ENCODE peak calls at places on chromosome 5, in ten cellular contexts. One of them, this sample, is unnamed.

GRCh38 chr5:156838966-156839365 is 11.1 kb upstream of the PPP1R2B start:
- DNase-seq in small intestine: no peak
- DNase-seq in CD4-positive, alpha-beta memory T cell: no peak
- DNase-seq in coronary artery: no peak
- DNase-seq in stomach: no peak
- DNase-seq in cardiac muscle cell: no peak
- DNase-seq in body of pancreas: no peak
- DNase-seq in transverse colon: no peak
- DNase-seq in ovary: no peak
- DNase-seq in left ventricle myocardium inferior: no peak
- DNase-seq in this sample: no peak

GRCh38 chr5:157612071-157612476 is 36.5 kb upstream of the ADAM19 start:
- DNase-seq in small intestine: no peak
- DNase-seq in CD4-positive, alpha-beta memory T cell: no peak
- DNase-seq in coronary artery: no peak
- DNase-seq in stomach: no peak
- DNase-seq in cardiac muscle cell: no peak
- DNase-seq in body of pancreas: no peak
- DNase-seq in transverse colon: no peak
- DNase-seq in ovary: no peak
- DNase-seq in left ventricle myocardium inferior: no peak
- DNase-seq in this sample: no peak

GRCh38 chr5:176416965-176417364 is 626 bp upstream of the CLTB start:
- DNase-seq in small intestine: no peak
- DNase-seq in CD4-positive, alpha-beta memory T cell: no peak
- DNase-seq in coronary artery: no peak
- DNase-seq in stomach: no peak
- DNase-seq in cardiac muscle cell: no peak
- DNase-seq in body of pancreas: no peak
- DNase-seq in transverse colon: no peak
- DNase-seq in ovary: no peak
- DNase-seq in left ventricle myocardium inferior: no peak
- DNase-seq in this sample: no peak

GRCh38 chr5:115818821-115819220 is 2.4 kb upstream of the CDO1 start:
- DNase-seq in small intestine: no peak
- DNase-seq in CD4-positive, alpha-beta memory T cell: no peak
- DNase-seq in coronary artery: no peak
- DNase-seq in stomach: no peak
- DNase-seq in cardiac muscle cell: no peak
- DNase-seq in body of pancreas: no peak
- DNase-seq in transverse colon: no peak
- DNase-seq in ovary: no peak
- DNase-seq in left ventricle myocardium inferior: no peak
- DNase-seq in this sample: no peak

GRCh38 chr5:60604771-60605170 is 95.2 kb downstream of the DEPDC1B start:
- DNase-seq in small intestine: no peak
- DNase-seq in CD4-positive, alpha-beta memory T cell: no peak
- DNase-seq in coronary artery: no peak
- DNase-seq in stomach: no peak
- DNase-seq in cardiac muscle cell: peak
- DNase-seq in body of pancreas: no peak
- DNase-seq in transverse colon: no peak
- DNase-seq in ovary: no peak
- DNase-seq in left ventricle myocardium inferior: no peak
- DNase-seq in this sample: no peak

GRCh38 chr5:80934751-80935150 is 25.4 kb upstream of the RASGRF2 start:
- DNase-seq in small intestine: no peak
- DNase-seq in CD4-positive, alpha-beta memory T cell: no peak
- DNase-seq in coronary artery: no peak
- DNase-seq in stomach: no peak
- DNase-seq in cardiac muscle cell: no peak
- DNase-seq in body of pancreas: no peak
- DNase-seq in transverse colon: no peak
- DNase-seq in ovary: no peak
- DNase-seq in left ventricle myocardium inferior: no peak
- DNase-seq in this sample: no peak

GRCh38 chr5:131423056-131423455 is 159.2 kb downstream of the CDC42SE2 start:
- DNase-seq in small intestine: no peak
- DNase-seq in CD4-positive, alpha-beta memory T cell: no peak
- DNase-seq in coronary artery: no peak
- DNase-seq in stomach: no peak
- DNase-seq in cardiac muscle cell: peak
- DNase-seq in body of pancreas: no peak
- DNase-seq in transverse colon: no peak
- DNase-seq in ovary: no peak
- DNase-seq in left ventricle myocardium inferior: no peak
- DNase-seq in this sample: no peak

GRCh38 chr5:177454397-177455035 is 7.9 kb downstream of the PRR7 start:
- DNase-seq in small intestine: peak
- DNase-seq in CD4-positive, alpha-beta memory T cell: peak
- DNase-seq in coronary artery: peak
- DNase-seq in stomach: peak
- DNase-seq in cardiac muscle cell: peak
- DNase-seq in body of pancreas: peak
- DNase-seq in transverse colon: peak
- DNase-seq in ovary: peak
- DNase-seq in left ventricle myocardium inferior: peak
- DNase-seq in this sample: peak

GRCh38 chr5:132425009-132425937 is 55.8 kb downstream of the SLC22A5 start:
- DNase-seq in small intestine: peak
- DNase-seq in CD4-positive, alpha-beta memory T cell: peak
- DNase-seq in coronary artery: no peak
- DNase-seq in stomach: no peak
- DNase-seq in cardiac muscle cell: peak
- DNase-seq in body of pancreas: no peak
- DNase-seq in transverse colon: peak
- DNase-seq in ovary: no peak
- DNase-seq in left ventricle myocardium inferior: no peak
- DNase-seq in this sample: no peak

GRCh38 chr5:177476531-177477233 is 3.2 kb upstream of the DBN1 start:
- DNase-seq in small intestine: no peak
- DNase-seq in CD4-positive, alpha-beta memory T cell: no peak
- DNase-seq in coronary artery: no peak
- DNase-seq in stomach: no peak
- DNase-seq in cardiac muscle cell: peak
- DNase-seq in body of pancreas: no peak
- DNase-seq in transverse colon: peak
- DNase-seq in ovary: no peak
- DNase-seq in left ventricle myocardium inferior: no peak
- DNase-seq in this sample: no peak

GRCh38 chr5:124702442-124703024 is 43.9 kb downstream of the ZNF608 start:
- DNase-seq in small intestine: no peak
- DNase-seq in CD4-positive, alpha-beta memory T cell: no peak
- DNase-seq in coronary artery: no peak
- DNase-seq in stomach: no peak
- DNase-seq in cardiac muscle cell: no peak
- DNase-seq in body of pancreas: no peak
- DNase-seq in transverse colon: no peak
- DNase-seq in ovary: no peak
- DNase-seq in left ventricle myocardium inferior: no peak
- DNase-seq in this sample: no peak

GRCh38 chr5:127849891-127850290 is 146.7 kb downstream of the CCDC192 start:
- DNase-seq in small intestine: peak
- DNase-seq in CD4-positive, alpha-beta memory T cell: no peak
- DNase-seq in coronary artery: no peak
- DNase-seq in stomach: no peak
- DNase-seq in cardiac muscle cell: no peak
- DNase-seq in body of pancreas: no peak
- DNase-seq in transverse colon: peak
- DNase-seq in ovary: no peak
- DNase-seq in left ventricle myocardium inferior: no peak
- DNase-seq in this sample: no peak

DNA sequence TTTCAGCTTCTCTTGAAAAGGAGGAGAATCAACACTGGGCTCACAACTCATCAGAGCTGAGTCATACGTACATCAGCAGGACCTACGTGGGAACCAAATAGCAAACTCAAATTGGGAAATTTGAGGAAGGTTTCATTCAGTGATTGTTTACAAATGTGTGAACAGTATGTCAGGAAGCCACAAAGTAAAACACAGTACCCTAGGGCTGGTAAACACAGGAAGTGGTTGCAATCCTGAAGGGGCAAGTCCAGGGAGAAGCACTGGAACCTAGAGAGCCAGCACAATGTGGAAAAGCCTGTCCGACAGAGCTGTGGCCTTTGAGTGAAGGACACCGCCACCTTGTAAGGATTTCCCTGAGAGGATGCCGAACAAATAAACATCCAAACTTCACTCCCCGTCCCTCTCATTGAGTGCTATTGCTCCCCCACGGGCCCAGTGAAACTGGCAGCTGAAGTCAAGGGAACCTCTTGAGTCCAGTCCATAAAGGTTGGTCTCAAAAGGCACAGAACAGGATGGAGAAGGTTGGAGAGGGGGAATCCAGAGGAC is 26.7 kb upstream of the RICTOR start:
- DNase-seq in small intestine: no peak
- DNase-seq in CD4-positive, alpha-beta memory T cell: no peak
- DNase-seq in coronary artery: no peak
- DNase-seq in stomach: no peak
- DNase-seq in cardiac muscle cell: peak
- DNase-seq in body of pancreas: no peak
- DNase-seq in transverse colon: no peak
- DNase-seq in ovary: no peak
- DNase-seq in left ventricle myocardium inferior: no peak
- DNase-seq in this sample: no peak
- H3K4me3 ChIP-seq in small intestine: no peak
- H3K4me3 ChIP-seq in CD4-positive, alpha-beta memory T cell: no peak
- H3K4me3 ChIP-seq in coronary artery: no peak
- H3K4me3 ChIP-seq in stomach: no peak
- H3K4me3 ChIP-seq in cardiac muscle cell: no peak
- H3K4me3 ChIP-seq in body of pancreas: no peak
- H3K4me3 ChIP-seq in transverse colon: no peak
- H3K4me3 ChIP-seq in ovary: no peak
- H3K4me3 ChIP-seq in left ventricle myocardium inferior: no peak
- H3K4me3 ChIP-seq in this sample: no peak

DNA sequence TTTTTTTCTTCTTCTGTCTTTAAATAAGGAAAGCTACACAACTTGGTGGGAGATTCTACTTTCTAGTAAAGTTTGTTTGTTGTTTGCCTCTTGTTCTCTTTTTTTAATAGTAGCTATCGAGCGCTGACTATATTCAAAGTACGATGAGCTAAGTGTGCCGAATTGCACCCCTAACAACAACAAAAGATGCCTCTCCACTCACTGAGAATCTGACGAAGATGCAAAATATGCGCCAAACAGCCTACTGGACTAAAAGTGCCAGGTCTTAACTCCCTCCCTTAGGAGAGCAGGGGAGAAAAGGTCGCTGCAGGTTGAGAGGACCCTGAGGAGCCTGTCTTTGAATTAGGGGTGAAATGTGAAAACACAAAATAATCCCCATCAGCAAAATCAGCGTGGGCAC is 713.8 kb upstream of the WWC1 start:
- DNase-seq in small intestine: no peak
- DNase-seq in CD4-positive, alpha-beta memory T cell: no peak
- DNase-seq in coronary artery: no peak
- DNase-seq in stomach: no peak
- DNase-seq in cardiac muscle cell: no peak
- DNase-seq in body of pancreas: no peak
- DNase-seq in transverse colon: no peak
- DNase-seq in ovary: no peak
- DNase-seq in left ventricle myocardium inferior: no peak
- DNase-seq in this sample: no peak
- H3K27ac ChIP-seq in small intestine: no peak
- H3K27ac ChIP-seq in CD4-positive, alpha-beta memory T cell: no peak
- H3K27ac ChIP-seq in coronary artery: no peak
- H3K27ac ChIP-seq in stomach: no peak
- H3K27ac ChIP-seq in cardiac muscle cell: no peak
- H3K27ac ChIP-seq in body of pancreas: no peak
- H3K27ac ChIP-seq in transverse colon: no peak
- H3K27ac ChIP-seq in ovary: no peak
- H3K27ac ChIP-seq in left ventricle myocardium inferior: no peak
- H3K27ac ChIP-seq in this sample: no peak

GRCh38 chr5:87191645-87192044 is 76.0 kb upstream of the RASA1 start:
- DNase-seq in small intestine: no peak
- DNase-seq in CD4-positive, alpha-beta memory T cell: no peak
- DNase-seq in coronary artery: no peak
- DNase-seq in stomach: no peak
- DNase-seq in cardiac muscle cell: no peak
- DNase-seq in body of pancreas: no peak
- DNase-seq in transverse colon: no peak
- DNase-seq in ovary: no peak
- DNase-seq in left ventricle myocardium inferior: no peak
- DNase-seq in this sample: no peak

GRCh38 chr5:87188411-87188810 is 79.3 kb upstream of the RASA1 start:
- DNase-seq in small intestine: no peak
- DNase-seq in CD4-positive, alpha-beta memory T cell: no peak
- DNase-seq in coronary artery: no peak
- DNase-seq in stomach: no peak
- DNase-seq in cardiac muscle cell: no peak
- DNase-seq in body of pancreas: no peak
- DNase-seq in transverse colon: no peak
- DNase-seq in ovary: no peak
- DNase-seq in left ventricle myocardium inferior: no peak
- DNase-seq in this sample: no peak

GRCh38 chr5:87190687-87191086 is 77.0 kb upstream of the RASA1 start:
- DNase-seq in small intestine: no peak
- DNase-seq in CD4-positive, alpha-beta memory T cell: no peak
- DNase-seq in coronary artery: no peak
- DNase-seq in stomach: no peak
- DNase-seq in cardiac muscle cell: no peak
- DNase-seq in body of pancreas: no peak
- DNase-seq in transverse colon: no peak
- DNase-seq in ovary: no peak
- DNase-seq in left ventricle myocardium inferior: no peak
- DNase-seq in this sample: no peak

GRCh38 chr5:87185838-87186237 is 81.8 kb upstream of the RASA1 start:
- DNase-seq in small intestine: no peak
- DNase-seq in CD4-positive, alpha-beta memory T cell: no peak
- DNase-seq in coronary artery: no peak
- DNase-seq in stomach: no peak
- DNase-seq in cardiac muscle cell: no peak
- DNase-seq in body of pancreas: no peak
- DNase-seq in transverse colon: no peak
- DNase-seq in ovary: no peak
- DNase-seq in left ventricle myocardium inferior: no peak
- DNase-seq in this sample: no peak

DNA sequence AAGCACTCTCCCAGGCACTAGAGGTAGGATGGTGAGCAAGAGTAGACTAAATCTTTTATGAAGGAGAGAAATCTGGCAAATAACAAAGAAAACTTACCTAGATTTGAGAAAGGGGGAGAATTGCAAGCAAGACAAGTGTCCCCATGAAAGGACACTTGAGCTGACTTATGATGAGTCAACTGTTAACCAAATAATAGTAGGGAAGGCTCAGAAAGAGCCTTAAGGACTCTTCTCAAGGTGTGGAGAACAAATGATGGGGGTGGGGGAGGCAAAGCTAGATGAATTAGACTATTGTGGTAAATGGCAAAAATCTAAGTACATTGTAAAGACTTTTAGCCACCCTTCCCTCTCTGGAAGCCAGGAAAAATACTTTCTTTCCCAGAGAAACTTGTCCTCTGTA is 77.6 kb upstream of the RASA1 start:
- DNase-seq in small intestine: no peak
- DNase-seq in CD4-positive, alpha-beta memory T cell: no peak
- DNase-seq in coronary artery: no peak
- DNase-seq in stomach: no peak
- DNase-seq in cardiac muscle cell: no peak
- DNase-seq in body of pancreas: no peak
- DNase-seq in transverse colon: no peak
- DNase-seq in ovary: no peak
- DNase-seq in left ventricle myocardium inferior: no peak
- DNase-seq in this sample: no peak
- H3K4me3 ChIP-seq in small intestine: no peak
- H3K4me3 ChIP-seq in CD4-positive, alpha-beta memory T cell: no peak
- H3K4me3 ChIP-seq in coronary artery: no peak
- H3K4me3 ChIP-seq in stomach: no peak
- H3K4me3 ChIP-seq in cardiac muscle cell: no peak
- H3K4me3 ChIP-seq in body of pancreas: no peak
- H3K4me3 ChIP-seq in transverse colon: no peak
- H3K4me3 ChIP-seq in ovary: no peak
- H3K4me3 ChIP-seq in left ventricle myocardium inferior: no peak
- H3K4me3 ChIP-seq in this sample: no peak

GRCh38 chr5:140178082-140178410 is 3.1 kb downstream of the CYSTM1 start:
- DNase-seq in small intestine: peak
- DNase-seq in CD4-positive, alpha-beta memory T cell: no peak
- DNase-seq in coronary artery: no peak
- DNase-seq in stomach: peak
- DNase-seq in cardiac muscle cell: no peak
- DNase-seq in body of pancreas: peak
- DNase-seq in transverse colon: no peak
- DNase-seq in ovary: no peak
- DNase-seq in left ventricle myocardium inferior: no peak
- DNase-seq in this sample: no peak
- H3K27ac ChIP-seq in small intestine: peak
- H3K27ac ChIP-seq in CD4-positive, alpha-beta memory T cell: no peak
- H3K27ac ChIP-seq in coronary artery: peak
- H3K27ac ChIP-seq in stomach: peak
- H3K27ac ChIP-seq in cardiac muscle cell: no peak
- H3K27ac ChIP-seq in body of pancreas: peak
- H3K27ac ChIP-seq in transverse colon: peak
- H3K27ac ChIP-seq in ovary: peak
- H3K27ac ChIP-seq in left ventricle myocardium inferior: peak
- H3K27ac ChIP-seq in this sample: peak